ENCODE peak calls at places on chromosomes 7 and 10, in eight cellular contexts. B is heart left ventricle, W is A549, H is cardiac muscle cell, Z is lower lobe of right lung, J is tibial artery, D is BE2C, N is PC-9. S is an unnamed sample.

GRCh38 chr10:35824704-35825103 is 182.6 kb upstream of the FZD8 start:
- DNase-seq in H (no peak), B (no peak), W (no peak), Z (no peak), N (no peak), D (no peak), J (peak; percentile 34), S (no peak)

GRCh38 chr7:29309041-29309860 is 114.7 kb downstream of the CHN2 start:
- DNase-seq in Z (no peak), B (no peak), J (no peak), H (no peak), N (no peak), W (no peak), D (no peak), S (no peak)

GRCh38 chr10:89954787-89955566 is 253.6 kb downstream of the KIF20B start:
- DNase-seq in H (no peak), N (no peak), D (no peak), W (no peak), J (no peak), Z (no peak), B (no peak), S (peak; percentile 37)

GRCh38 chr7:82284936-82285519 is 158.5 kb downstream of the CACNA2D1 start:
- DNase-seq in H (no peak), D (no peak), N (no peak), J (no peak), B (no peak), W (no peak), Z (no peak), S (no peak)

GRCh38 chr10:59894114-59894513 is 12.2 kb downstream of the CCDC6 start:
- DNase-seq in D (no peak), W (no peak), B (peak; percentile 55), H (no peak), J (no peak), N (peak; percentile 67), Z (peak; percentile 75), S (peak; percentile 96)

GRCh38 chr7:120964088-120964487 is 13.5 kb downstream of the ING3 start:
- DNase-seq in H (no peak), B (no peak), N (no peak), D (no peak), J (no peak), W (no peak), Z (no peak), S (no peak)

GRCh38 chr10:132346806-132347205 is 14.8 kb downstream of the LRRC27 start:
- DNase-seq in J (no peak), D (no peak), Z (no peak), B (no peak), W (no peak), H (no peak), N (no peak), S (no peak)

GRCh38 chr7:5489991-5490536 is 66.4 kb upstream of the TNRC18 start:
- DNase-seq in N (no peak), D (no peak), H (no peak), W (no peak), B (no peak), Z (no peak), J (no peak), S (no peak)

GRCh38 chr10:49395741-49396665 is at the start of gene DRGX:
- DNase-seq in H (peak; percentile 7), J (no peak), B (no peak), W (no peak), N (no peak), D (peak; percentile 76), Z (no peak), S (no peak)

GRCh38 chr7:101814081-101814995 is 3.1 kb upstream of the CUX1 start:
- DNase-seq in D (peak; percentile 70), N (no peak), H (peak; percentile 86), J (peak; percentile 49), B (peak; percentile 60), W (peak; percentile 71), Z (peak; percentile 82), S (peak; percentile 33)

GRCh38 chr7:132225216-132226030 is 350.8 kb downstream of the PLXNA4 start:
- DNase-seq in B (peak; percentile 29), H (no peak), Z (no peak), W (peak; percentile 44), D (no peak), J (no peak), N (no peak), S (no peak)

GRCh38 chr10:23402856-23403255 is 36.0 kb upstream of the OTUD1 start:
- DNase-seq in Z (no peak), J (no peak), D (no peak), N (no peak), H (no peak), B (no peak), W (no peak), S (no peak)

GRCh38 chr7:100793806-100794660 is 33.3 kb downstream of the EPHB4 start:
- DNase-seq in J (no peak), W (no peak), H (no peak), B (no peak), Z (no peak), D (no peak), N (peak; percentile 66), S (no peak)

GRCh38 chr7:108598153-108598552 is 28.5 kb downstream of the DNAJB9 start:
- DNase-seq in W (no peak), Z (no peak), D (no peak), H (no peak), J (no peak), B (no peak), N (no peak), S (no peak)

GRCh38 chr10:8346861-8347260 is 292.4 kb downstream of the GATA3 start:
- DNase-seq in H (no peak), B (no peak), Z (no peak), J (no peak), W (no peak), N (no peak), D (no peak), S (no peak)

GRCh38 chr7:51123322-51124021 is 193.1 kb downstream of the COBL start:
- DNase-seq in D (no peak), Z (no peak), H (no peak), B (no peak), W (peak; percentile 76), N (peak; percentile 99), J (no peak), S (peak; percentile 83)

GRCh38 chr7:43303740-43304241 is 191.3 kb downstream of the HECW1 start:
- DNase-seq in N (no peak), B (no peak), W (no peak), H (no peak), D (no peak), Z (no peak), J (no peak), S (peak; percentile 66)

GRCh38 chr10:4359003-4359402 is 467.0 kb upstream of the AKR1E2 start:
- DNase-seq in H (no peak), B (no peak), Z (no peak), J (peak; percentile 33), N (no peak), W (no peak), D (no peak), S (no peak)

GRCh38 chr10:110848106-110848505 is 23.6 kb upstream of the PDCD4 start:
- DNase-seq in W (no peak), N (no peak), H (no peak), B (no peak), Z (no peak), D (no peak), J (no peak), S (no peak)
- H3K4me1 ChIP-seq in W (peaks cover 26% of the 10 kb centered on the region), N (peaks cover 22% of the 10 kb centered on the region), H (peaks cover 8% of the 10 kb centered on the region), B (no peaks in the 10 kb centered on the region), Z (peaks cover 22% of the 10 kb centered on the region), D (peaks cover 4% of the 10 kb centered on the region), J (peaks cover 35% of the 10 kb centered on the region), S (no peaks in the 10 kb centered on the region)

GRCh38 chr7:90401989-90402388 is 1.3 kb upstream of the CLDN12 start:
- DNase-seq in W (no peak), H (no peak), J (no peak), D (peak; percentile 74), B (no peak), Z (no peak), N (no peak), S (peak; percentile 7)

GRCh38 chr7:90404777-90405176 is 1.5 kb downstream of the CLDN12 start:
- DNase-seq in B (no peak), W (no peak), H (no peak), D (no peak), J (no peak), N (no peak), Z (no peak), S (peak; percentile 15)

GRCh38 chr7:90407484-90407821 is 4.2 kb downstream of the CLDN12 start:
- DNase-seq in N (no peak), D (no peak), W (no peak), J (no peak), H (no peak), B (no peak), Z (no peak), S (no peak)

GRCh38 chr7:90403174-90404113 is at the start of gene CLDN12:
- DNase-seq in J (peak; percentile 89), W (peak; percentile 93), B (peak; percentile 89), Z (peak; percentile 88), D (peak; percentile 88), H (peak; percentile 93), N (peak; percentile 83), S (peak; percentile 98)

DNA sequence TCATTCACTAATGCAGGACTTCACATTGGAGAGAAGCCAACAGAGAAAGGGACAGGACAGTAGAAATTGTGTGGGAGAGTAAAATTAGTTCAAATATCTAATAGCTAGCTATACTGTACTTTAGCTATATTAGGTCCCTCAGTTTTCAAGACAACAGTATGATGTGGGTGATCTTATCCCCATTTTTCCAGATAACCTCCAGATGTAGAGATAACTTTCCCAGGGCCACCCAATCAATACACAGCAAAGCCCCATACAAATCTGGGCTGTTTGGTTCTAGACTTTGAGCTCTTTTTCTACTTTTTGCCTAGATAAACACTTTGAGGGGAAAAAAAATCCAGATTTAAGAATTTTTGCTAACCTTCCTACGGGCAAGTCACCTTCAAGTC is 482 bp upstream of the CLDN12 start:
- DNase-seq in W (no peak), H (no peak), D (no peak), Z (no peak), B (no peak), J (no peak), N (no peak), S (no peak)
- H3K4me3 ChIP-seq in W (peak overlapping the region; percentile 88), H (peak overlapping the region; percentile 65), D (peak overlapping the region; percentile 98), Z (peak overlapping the region; percentile 75), B (peak overlapping the region; percentile 87), J (peak overlapping the region; percentile 71), N (peak overlapping the region; percentile 97), S (peak overlapping the region; percentile 85)

DNA sequence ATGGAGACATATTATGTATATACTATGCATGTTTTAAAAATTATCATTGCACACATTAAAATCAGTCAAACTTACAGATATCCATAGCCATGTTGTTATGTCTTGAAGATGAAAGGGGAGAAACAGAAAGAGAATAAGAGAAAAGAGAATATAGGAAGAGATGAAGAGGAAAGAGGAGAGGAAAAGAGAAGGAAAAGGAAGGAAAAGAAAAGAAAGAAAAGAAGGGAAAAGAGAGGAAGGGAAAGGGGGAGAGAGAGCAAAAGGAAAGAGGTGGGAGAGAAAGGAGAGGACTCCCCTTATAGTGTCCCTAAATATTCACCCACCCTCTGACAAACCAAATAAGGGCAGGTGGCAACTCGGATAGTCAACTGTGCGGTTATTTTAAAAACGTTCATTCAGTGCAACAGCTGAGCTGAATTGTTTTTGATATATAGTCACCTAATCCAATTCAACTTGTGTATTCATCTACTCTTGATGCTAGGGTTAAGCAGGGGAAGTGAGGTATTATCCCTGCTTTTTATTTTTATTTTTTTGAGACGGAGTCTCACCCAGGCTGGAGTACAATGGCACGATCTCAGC is 14.6 kb downstream of the SVIL start:
- DNase-seq in J (no peak), N (no peak), B (no peak), Z (no peak), W (no peak), D (no peak), H (no peak), S (no peak)
- H3K4me1 ChIP-seq in J (peaks cover 61% of the 10 kb centered on the region), N (peaks cover 37% of the 10 kb centered on the region), B (peaks cover 68% of the 10 kb centered on the region), Z (peaks cover 37% of the 10 kb centered on the region), W (peaks cover 40% of the 10 kb centered on the region), D (peaks cover 18% of the 10 kb centered on the region), H (peaks cover 50% of the 10 kb centered on the region), S (peaks cover 13% of the 10 kb centered on the region)

GRCh38 chr7:2689343-2689847 is 1.4 kb downstream of the AMZ1 start:
- DNase-seq in N (no peak), H (no peak), W (no peak), Z (no peak), D (no peak), B (no peak), J (no peak), S (no peak)
- H3K4me3 ChIP-seq in N (no peak overlapping the region), H (no peak overlapping the region), W (no peak overlapping the region), Z (no peak overlapping the region), D (no peak overlapping the region), B (peak overlapping the region; percentile 41), J (peak overlapping the region; percentile 39), S (no peak overlapping the region)